ENCODE peak calls at places on chromosomes 1 and 21, in four cellular contexts. L is GM12891, F is sigmoid colon, O is ovary. P is an unnamed sample.

GRCh38 chr1:212760126-212760823 is 31.3 kb downstream of the NSL1 start:
- DNase-seq in F (no peak), L (no peak), O (no peak), P (no peak)

GRCh38 chr1:116766616-116767469 is 12.6 kb downstream of the CD2 start:
- DNase-seq in F (no peak), O (no peak), L (no peak), P (no peak)

GRCh38 chr1:162977944-162978568 is 91.1 kb upstream of the RGS4 start:
- DNase-seq in F (no peak), L (no peak), O (no peak), P (no peak)

GRCh38 chr21:38631676-38632075 is 133.4 kb upstream of the ERG start:
- DNase-seq in O (no peak), L (no peak), F (no peak), P (no peak)

GRCh38 chr1:59249738-59250137 is 47.2 kb upstream of the FGGY start:
- DNase-seq in O (no peak), F (no peak), L (no peak), P (no peak)

GRCh38 chr1:42490237-42490636 is 27.2 kb downstream of the CCDC30 start:
- DNase-seq in L (no peak), O (no peak), F (no peak), P (no peak)

GRCh38 chr1:197441990-197442389 is 173.9 kb downstream of the CRB1 start:
- DNase-seq in O (peak), L (no peak), F (no peak), P (no peak)

GRCh38 chr1:59776960-59777852 is 37.5 kb upstream of the HOOK1 start:
- DNase-seq in L (no peak), F (no peak), O (no peak), P (no peak)

GRCh38 chr1:17596186-17596585 is 56.7 kb downstream of the ARHGEF10L start:
- DNase-seq in F (no peak), L (no peak), O (no peak), P (no peak)
- TF ChIP-seq POLR2A in F (no peak), L (no peak), O (no peak), P (no peak)

GRCh38 chr1:85707990-85708825 is at the start of gene ZNHIT6:
- DNase-seq in L (peak), O (peak), F (peak), P (peak)
- TF ChIP-seq POLR2A in L (peak), O (peak), F (peak), P (no peak)

DNA sequence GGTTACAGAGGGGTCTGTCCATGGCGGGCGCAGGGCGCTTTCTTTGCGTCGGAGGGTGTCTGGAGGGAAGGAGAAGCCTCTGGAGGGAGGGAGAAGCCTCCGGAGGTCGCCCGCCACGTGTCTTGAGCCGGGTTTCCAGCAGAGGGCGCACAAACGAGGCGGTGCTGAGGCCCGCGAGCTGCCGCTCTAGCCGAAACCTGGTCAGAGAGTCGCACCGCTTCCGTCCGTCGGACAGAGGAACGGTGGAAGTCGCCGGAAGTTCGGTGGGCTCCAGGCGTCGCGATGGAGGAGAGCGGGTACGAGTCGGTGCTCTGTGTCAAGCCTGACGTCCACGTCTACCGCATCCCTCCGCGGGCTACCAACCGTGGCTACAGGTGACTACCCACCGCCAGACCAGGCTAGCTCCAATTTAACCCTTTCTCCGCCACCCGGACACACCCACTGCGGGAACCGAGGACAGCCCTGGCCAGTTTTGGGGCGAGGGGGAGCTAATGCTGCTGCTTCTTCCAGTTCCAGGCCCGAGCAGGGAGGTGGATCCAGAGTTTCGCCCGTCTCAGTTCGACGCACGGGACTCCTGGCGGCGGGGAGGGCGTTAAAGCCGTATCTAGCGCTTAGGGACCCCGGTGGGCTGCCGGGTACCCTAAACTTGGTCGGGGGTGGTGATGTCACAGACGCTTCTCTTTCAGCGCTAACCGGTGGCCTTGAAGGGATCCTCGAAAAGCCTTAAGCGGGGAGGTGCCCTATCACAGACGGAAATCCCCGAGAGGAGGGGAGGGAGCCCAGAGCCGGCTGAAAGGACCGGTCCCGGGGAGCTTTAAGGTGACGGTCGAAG is at the start of gene NECAP2:
- DNase-seq in O (peak), F (peak), L (peak), P (peak)
- TF ChIP-seq POLR2A in O (peak), F (peak), L (peak), P (no peak)

DNA sequence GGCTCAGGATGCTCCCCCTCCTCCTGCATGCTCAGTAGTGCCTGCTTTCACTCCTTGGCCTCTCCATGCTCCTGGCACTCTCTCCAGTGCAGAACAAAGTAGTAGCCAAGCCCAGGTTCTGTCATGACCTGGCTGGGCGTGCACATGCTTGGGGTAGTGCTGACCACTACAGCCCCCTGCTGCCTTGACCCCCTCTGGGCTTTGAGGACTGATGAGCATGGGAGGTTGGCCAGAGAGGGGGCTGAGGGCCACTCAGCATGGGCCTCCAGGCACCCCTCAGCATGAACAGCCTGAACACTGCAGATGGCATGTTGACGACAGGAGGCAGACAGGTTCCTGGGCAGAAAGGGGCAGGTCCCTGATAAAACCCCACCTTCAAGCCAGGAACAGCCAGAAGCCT is 935.7 kb upstream of the PRMT6 start:
- DNase-seq in F (no peak), L (no peak), O (no peak), P (no peak)
- TF ChIP-seq POLR2A in F (no peak), L (no peak), O (no peak), P (no peak)

GRCh38 chr1:236685917-236686814 is at the start of gene ACTN2:
- DNase-seq in O (peak), L (peak), F (peak), P (peak)
- TF ChIP-seq POLR2A in O (no peak), L (no peak), F (no peak), P (peak)

GRCh38 chr1:226736001-226736907 is 2.8 kb downstream of the ITPKB start:
- DNase-seq in L (no peak), F (peak), O (peak), P (peak)

GRCh38 chr1:226736908-226737818 is 1.9 kb downstream of the ITPKB start:
- DNase-seq in L (no peak), F (peak), O (peak), P (no peak)

GRCh38 chr1:226738421-226738994 is 574 bp downstream of the ITPKB start:
- DNase-seq in O (peak), F (no peak), L (no peak), P (peak)

GRCh38 chr1:226738995-226739695 is at the start of gene ITPKB:
- DNase-seq in F (peak), O (peak), L (no peak), P (peak)

GRCh38 chr1:226737819-226738420 is 1.2 kb downstream of the ITPKB start:
- DNase-seq in F (peak), L (no peak), O (peak), P (peak)
- TF ChIP-seq POLR2A in F (peak), L (no peak), O (no peak), P (no peak)

DNA sequence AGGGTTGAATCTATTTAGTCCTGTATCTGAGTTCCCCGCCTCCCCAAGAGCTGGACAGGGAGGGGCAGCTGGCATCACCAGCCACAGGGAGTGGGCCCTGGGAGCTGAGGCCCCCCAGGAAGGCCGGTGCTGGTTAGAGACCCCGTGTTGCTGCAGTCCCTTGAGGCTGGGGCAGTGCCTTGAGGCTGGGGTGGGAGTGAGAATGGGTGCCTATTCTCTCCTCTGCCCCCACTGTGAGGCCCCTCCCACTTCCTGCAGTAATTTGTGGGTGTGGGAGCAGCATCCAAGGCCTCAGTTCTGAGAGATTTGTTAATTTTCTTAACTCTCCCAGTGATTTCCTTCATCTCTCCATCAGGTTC is 2.5 kb upstream of the TRAPPC3 start:
- DNase-seq in L (no peak), O (no peak), F (no peak), P (peak)
- TF ChIP-seq POLR2A in L (no peak), O (no peak), F (no peak), P (no peak)

P was measured in uterus.